ENCODE peak calls at places on chromosomes 1 and 21, in ten cellular contexts. W, C, U, L, H, E, X, F, I and P are unnamed samples.

GRCh38 chr21:33380483-33380998 is 22.7 kb upstream of the IFNGR2 start:
- DNase-seq in W (peak; percentile 94), C (peak; percentile 74), U (peak; percentile 77), L (peak; percentile 11), H (peak; percentile 97), E (peak; percentile 83), X (peak; percentile 89), F (peak; percentile 96), I (peak; percentile 70), P (peak; percentile 96)

GRCh38 chr1:232260861-232261260 is 369.1 kb downstream of the SIPA1L2 start:
- DNase-seq in W (no peak), C (no peak), U (no peak), L (no peak), H (peak; percentile 46), E (no peak), X (no peak), F (no peak), I (no peak), P (no peak)

GRCh38 chr1:1116701-1117468 is 996 bp upstream of the C1orf159 start:
- DNase-seq in W (no peak), C (peak; percentile 20), U (peak; percentile 65), L (peak; percentile 9), H (no peak), E (peak; percentile 47), X (no peak), F (peak; percentile 22), I (no peak), P (no peak)

GRCh38 chr1:2240251-2241156 is 12.4 kb downstream of the SKI start:
- DNase-seq in W (no peak), C (no peak), U (no peak), L (no peak), H (peak; percentile 33), E (peak; percentile 62), X (no peak), F (peak; percentile 47), I (no peak), P (no peak)

GRCh38 chr1:67013573-67013972 is 40.4 kb downstream of the SLC35D1 start:
- DNase-seq in W (no peak), C (no peak), U (no peak), L (no peak), H (peak; percentile 65), E (peak; percentile 13), X (peak; percentile 6), F (peak; percentile 13), I (no peak), P (no peak)

GRCh38 chr1:183277821-183278735 is 92.0 kb downstream of the LAMC2 start:
- DNase-seq in W (no peak), C (no peak), U (no peak), L (no peak), H (peak; percentile 91), E (peak; percentile 50), X (peak; percentile 83), F (no peak), I (no peak), P (no peak)

GRCh38 chr1:153518562-153518961 is 17.2 kb downstream of the S100A6 start:
- DNase-seq in W (no peak), C (no peak), U (no peak), L (no peak), H (no peak), E (no peak), X (no peak), F (no peak), I (no peak), P (no peak)

GRCh38 chr1:192654607-192655389 is 18.9 kb downstream of the RGS13 start:
- DNase-seq in W (peak; percentile 23), C (no peak), U (no peak), L (no peak), H (peak; percentile 72), E (peak; percentile 23), X (no peak), F (peak; percentile 8), I (no peak), P (peak; percentile 13)

GRCh38 chr1:8687053-8687452 is 130.4 kb downstream of the RERE start:
- DNase-seq in W (no peak), C (no peak), U (no peak), L (peak; percentile 22), H (no peak), E (no peak), X (no peak), F (peak; percentile 87), I (no peak), P (peak; percentile 93)

GRCh38 chr1:156464825-156465452 is 35.6 kb downstream of the MEF2D start:
- DNase-seq in W (no peak), C (no peak), U (no peak), L (no peak), H (no peak), E (peak; percentile 70), X (no peak), F (no peak), I (no peak), P (no peak)

GRCh38 chr1:109112056-109112651 is 1.8 kb upstream of the ELAPOR1 start:
- DNase-seq in W (no peak), C (no peak), U (peak; percentile 49), L (peak; percentile 39), H (peak; percentile 46), E (no peak), X (peak; percentile 43), F (peak; percentile 49), I (no peak), P (peak; percentile 41)

GRCh38 chr1:99264201-99265021 is at the start of gene PLPPR4:
- DNase-seq in W (no peak), C (no peak), U (no peak), L (peak; percentile 28), H (peak; percentile 13), E (peak; percentile 45), X (peak; percentile 76), F (peak; percentile 22), I (no peak), P (no peak)

GRCh38 chr1:97792655-97793054 is 128.2 kb downstream of the DPYD start:
- DNase-seq in W (no peak), C (no peak), U (no peak), L (no peak), H (no peak), E (no peak), X (no peak), F (no peak), I (no peak), P (no peak)

GRCh38 chr1:99648107-99648506 is 2.2 kb downstream of the PALMD start:
- DNase-seq in W (no peak), C (no peak), U (no peak), L (no peak), H (peak; percentile 87), E (no peak), X (peak; percentile 60), F (peak; percentile 97), I (no peak), P (peak; percentile 97)

GRCh38 chr21:45386728-45387371 is 18.1 kb upstream of the COL18A1 start:
- DNase-seq in W (peak; percentile 38), C (no peak), U (no peak), L (no peak), H (peak; percentile 39), E (peak; percentile 94), X (no peak), F (peak; percentile 70), I (no peak), P (peak; percentile 69)

GRCh38 chr1:20586939-20587638 is 1.8 kb upstream of the CDA start:
- DNase-seq in W (no peak), C (no peak), U (no peak), L (no peak), H (no peak), E (peak; percentile 46), X (no peak), F (no peak), I (no peak), P (no peak)

GRCh38 chr1:184928394-184928793 is 45.9 kb downstream of the NIBAN1 start:
- DNase-seq in W (no peak), C (no peak), U (no peak), L (no peak), H (no peak), E (no peak), X (no peak), F (no peak), I (no peak), P (no peak)

GRCh38 chr1:9166289-9167235 is 37.7 kb upstream of the GPR157 start:
- DNase-seq in W (no peak), C (no peak), U (no peak), L (no peak), H (no peak), E (no peak), X (no peak), F (peak; percentile 92), I (no peak), P (no peak)

GRCh38 chr1:100075773-100076172 is 57.0 kb downstream of the SASS6 start:
- DNase-seq in W (no peak), C (no peak), U (no peak), L (no peak), H (no peak), E (no peak), X (no peak), F (no peak), I (no peak), P (no peak)

GRCh38 chr21:34517491-34518245 is 5.7 kb upstream of the KCNE1 start:
- DNase-seq in W (no peak), C (no peak), U (no peak), L (no peak), H (no peak), E (no peak), X (peak; percentile 71), F (peak; percentile 68), I (peak; percentile 7), P (peak; percentile 67)

GRCh38 chr1:178005450-178005849 is 35.6 kb upstream of the SEC16B start:
- DNase-seq in W (no peak), C (no peak), U (no peak), L (no peak), H (no peak), E (no peak), X (no peak), F (no peak), I (no peak), P (no peak)

GRCh38 chr1:91791103-91791502 is 94.8 kb downstream of the TGFBR3 start:
- DNase-seq in W (no peak), C (no peak), U (no peak), L (peak; percentile 79), H (no peak), E (no peak), X (peak; percentile 77), F (no peak), I (no peak), P (no peak)

GRCh38 chr1:204565617-204566582 is 49.7 kb downstream of the MDM4 start:
- DNase-seq in W (no peak), C (peak; percentile 41), U (peak; percentile 82), L (peak; percentile 75), H (peak; percentile 70), E (peak; percentile 86), X (peak; percentile 99), F (peak; percentile 82), I (peak; percentile 56), P (peak; percentile 66)

GRCh38 chr1:244352156-244352830 is 99.4 kb downstream of the ADSS2 start:
- DNase-seq in W (no peak), C (no peak), U (no peak), L (no peak), H (no peak), E (no peak), X (no peak), F (no peak), I (no peak), P (no peak)

GRCh38 chr1:19596065-19596718 is 47.9 kb upstream of the NBL1 start:
- DNase-seq in W (no peak), C (no peak), U (no peak), L (no peak), H (no peak), E (peak; percentile 36), X (no peak), F (no peak), I (no peak), P (no peak)

GRCh38 chr1:110605901-110606783 is at the start of gene KCNA2:
- DNase-seq in W (no peak), C (no peak), U (peak; percentile 48), L (peak; percentile 36), H (peak; percentile 8), E (peak; percentile 27), X (peak; percentile 83), F (peak; percentile 13), I (no peak), P (no peak)

GRCh38 chr1:12159826-12160225 is 7.0 kb upstream of the TNFRSF1B start:
- DNase-seq in W (no peak), C (peak; percentile 46), U (peak; percentile 42), L (no peak), H (peak; percentile 34), E (no peak), X (peak; percentile 74), F (no peak), I (no peak), P (no peak)